ENCODE peak calls at places on chromosomes 16 and 17, in five cellular contexts. R is A549, I is H1, S is IMR-90, W is K562. Z is an unnamed sample.

GRCh38 chr17:33981713-33982601 is 273.1 kb upstream of the CCL2 start:
- DNase-seq in I (no peak), R (no peak), S (no peak), W (no peak), Z (no peak)

GRCh38 chr17:81200695-81201580 is 21.8 kb downstream of the CEP131 start:
- DNase-seq in S (peak; percentile 72), W (peak; percentile 82), R (peak; percentile 81), I (no peak), Z (peak; percentile 62)

GRCh38 chr17:50584116-50584515 is 23.6 kb downstream of the CACNA1G start:
- DNase-seq in I (no peak), R (no peak), S (no peak), W (no peak), Z (no peak)

GRCh38 chr16:81940781-81941560 is 70.3 kb downstream of the SDR42E1 start:
- DNase-seq in S (peak; percentile 64), R (peak; percentile 73), I (no peak), W (peak; percentile 43), Z (peak; percentile 47)

GRCh38 chr16:47750371-47750770 is 289.2 kb downstream of the PHKB start:
- DNase-seq in I (no peak), R (no peak), S (no peak), W (no peak), Z (no peak)

GRCh38 chr16:57540387-57540786 is 2.1 kb upstream of the ADGRG5 start:
- DNase-seq in W (no peak), R (no peak), S (no peak), I (no peak), Z (no peak)

GRCh38 chr17:62963296-62963695 is 2.7 kb upstream of the TANC2 start:
- DNase-seq in I (no peak), R (peak; percentile 71), S (peak; percentile 90), W (peak; percentile 22), Z (no peak)

GRCh38 chr17:11404431-11404830 is 163.4 kb downstream of the SHISA6 start:
- DNase-seq in W (no peak), I (no peak), S (no peak), R (no peak), Z (no peak)

GRCh38 chr17:33328129-33328528 is 35.0 kb upstream of the ASIC2 start:
- DNase-seq in R (no peak), W (no peak), I (peak; percentile 10), S (peak; percentile 4), Z (no peak)

GRCh38 chr16:31196324-31197088 is 6.1 kb downstream of the PYCARD start:
- DNase-seq in W (no peak), S (no peak), R (no peak), I (no peak), Z (no peak)

GRCh38 chr16:81429045-81429521 is 15.5 kb upstream of the CMIP start:
- DNase-seq in W (peak; percentile 66), R (peak; percentile 72), I (no peak), S (peak; percentile 47), Z (peak; percentile 76)

GRCh38 chr16:57503366-57503765 is 17.1 kb upstream of the DOK4 start:
- DNase-seq in R (no peak), S (no peak), W (no peak), I (no peak), Z (no peak)

GRCh38 chr17:6110088-6110487 is 39.9 kb downstream of the WSCD1 start:
- DNase-seq in R (no peak), I (no peak), W (no peak), S (no peak), Z (no peak)

GRCh38 chr17:55273579-55274370 is 9.0 kb downstream of the HLF start:
- DNase-seq in I (no peak), S (no peak), R (peak; percentile 13), W (no peak), Z (no peak)

GRCh38 chr16:19396555-19397011 is 21.1 kb upstream of the TMC5 start:
- DNase-seq in W (no peak), I (no peak), S (no peak), R (peak; percentile 85), Z (no peak)

GRCh38 chr16:14309001-14309886 is 238.1 kb downstream of the MRTFB start:
- DNase-seq in S (peak; percentile 39), I (no peak), R (no peak), W (no peak), Z (no peak)

GRCh38 chr16:49471038-49471727 is 97.6 kb downstream of the C16orf78 start:
- DNase-seq in W (no peak), S (no peak), R (no peak), I (no peak), Z (no peak)

GRCh38 chr16:3454631-3455147 is 11.2 kb downstream of the NAA60 start:
- DNase-seq in R (no peak), S (no peak), W (no peak), I (no peak), Z (peak; percentile 54)

GRCh38 chr16:9139965-9140364 is 48.5 kb downstream of the HAPSTR1 start:
- DNase-seq in S (peak; percentile 35), W (peak; percentile 59), I (no peak), R (peak; percentile 70), Z (peak; percentile 64)

GRCh38 chr17:76481091-76481655 is 13.8 kb downstream of the AANAT start:
- DNase-seq in W (no peak), S (no peak), R (no peak), I (no peak), Z (no peak)

GRCh38 chr17:226108-226772 is 44.8 kb upstream of the DOC2B start:
- DNase-seq in I (no peak), S (no peak), W (no peak), R (no peak), Z (no peak)

GRCh38 chr16:73000020-73000906 is 47.7 kb downstream of the ZFHX3 start:
- DNase-seq in R (no peak), S (no peak), W (no peak), I (no peak), Z (peak; percentile 91)

GRCh38 chr16:80250376-80250775 is 290.4 kb upstream of the DYNLRB2 start:
- DNase-seq in S (no peak), R (peak; percentile 41), W (no peak), I (no peak), Z (no peak)

GRCh38 chr17:50169121-50169764 is 3.4 kb downstream of the SGCA start:
- DNase-seq in W (peak; percentile 71), I (no peak), R (peak; percentile 85), S (peak; percentile 74), Z (peak; percentile 69)

GRCh38 chr16:55622930-55623561 is 32.7 kb upstream of the SLC6A2 start:
- DNase-seq in R (peak; percentile 39), W (peak; percentile 70), I (peak; percentile 41), S (no peak), Z (peak; percentile 100)

GRCh38 chr17:41442772-41443171 is 2.0 kb upstream of the KRT38 start:
- DNase-seq in I (no peak), R (no peak), S (peak; percentile 57), W (no peak), Z (no peak)

GRCh38 chr17:75679706-75680201 is 12.6 kb downstream of the SAP30BP start:
- DNase-seq in I (no peak), S (no peak), R (peak; percentile 89), W (no peak), Z (no peak)

GRCh38 chr16:11630230-11631056 is 37.8 kb upstream of the SNN start:
- DNase-seq in R (no peak), W (no peak), I (no peak), S (no peak), Z (peak; percentile 78)

GRCh38 chr17:50853015-50853615 is 13.0 kb downstream of the TOB1 start:
- DNase-seq in S (no peak), I (no peak), W (no peak), R (no peak), Z (peak; percentile 74)

GRCh38 chr17:36616391-36617029 is 15.1 kb downstream of the MRM1 start:
- DNase-seq in W (no peak), S (no peak), I (no peak), R (no peak), Z (no peak)

GRCh38 chr16:17334096-17334495 is 136.7 kb downstream of the XYLT1 start:
- DNase-seq in S (peak; percentile 96), R (no peak), W (no peak), I (no peak), Z (no peak)

GRCh38 chr16:6335072-6335471 is 997.6 kb upstream of the RBFOX1 start:
- DNase-seq in R (peak; percentile 43), W (peak; percentile 49), I (no peak), S (no peak), Z (no peak)

GRCh38 chr17:77645441-77646430 is 312.8 kb upstream of the TNRC6C start:
- DNase-seq in I (no peak), R (no peak), S (no peak), W (no peak), Z (no peak)

GRCh38 chr17:77374170-77374936 is 233.6 kb downstream of the SEC14L1 start:
- DNase-seq in I (peak; percentile 59), S (peak; percentile 86), R (no peak), W (peak; percentile 82), Z (peak; percentile 95)

GRCh38 chr17:57422574-57423164 is 166.3 kb downstream of the MSI2 start:
- DNase-seq in S (peak; percentile 57), I (no peak), W (no peak), R (peak; percentile 31), Z (no peak)

GRCh38 chr16:58515871-58516767 is 802 bp downstream of the SETD6 start:
- DNase-seq in S (no peak), W (peak; percentile 49), I (no peak), R (no peak), Z (peak; percentile 24)

GRCh38 chr17:29155966-29156338 is 24.2 kb downstream of the MYO18A start:
- DNase-seq in I (no peak), W (no peak), R (no peak), S (peak; percentile 68), Z (no peak)
- TF ChIP-seq MAFK in I (no peak), W (no peak), R (no peak), S (no peak), Z (no peak)

DNA sequence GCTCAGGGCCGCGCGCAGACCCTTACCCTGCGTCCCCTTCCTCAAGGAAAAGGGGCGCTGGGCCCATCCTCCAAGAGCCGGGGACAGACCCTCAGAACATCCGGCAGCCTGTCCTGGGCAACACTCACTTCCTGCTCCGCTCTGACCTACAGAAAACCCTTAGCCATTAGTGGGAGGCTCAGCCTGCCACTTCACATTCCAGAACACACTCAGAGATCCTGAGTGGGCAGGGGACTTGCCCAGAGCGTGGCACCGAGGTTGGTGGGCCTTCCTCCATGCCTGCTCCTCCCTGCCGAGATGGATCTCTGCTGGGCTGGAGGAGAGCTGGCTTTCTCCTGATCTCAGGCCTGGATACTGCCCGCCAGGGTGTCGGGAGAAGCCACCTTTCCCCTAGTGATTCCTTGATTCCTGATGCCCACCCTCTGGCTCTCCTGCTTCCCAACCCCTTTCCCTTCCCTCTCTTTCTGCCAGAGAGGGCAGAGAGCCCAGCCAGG is 1.5 kb downstream of the SCARF1 start:
- DNase-seq in S (no peak), W (no peak), R (no peak), I (no peak), Z (no peak)
- TF ChIP-seq MAFK in S (no peak), W (no peak), R (no peak), I (no peak), Z (no peak)

DNA sequence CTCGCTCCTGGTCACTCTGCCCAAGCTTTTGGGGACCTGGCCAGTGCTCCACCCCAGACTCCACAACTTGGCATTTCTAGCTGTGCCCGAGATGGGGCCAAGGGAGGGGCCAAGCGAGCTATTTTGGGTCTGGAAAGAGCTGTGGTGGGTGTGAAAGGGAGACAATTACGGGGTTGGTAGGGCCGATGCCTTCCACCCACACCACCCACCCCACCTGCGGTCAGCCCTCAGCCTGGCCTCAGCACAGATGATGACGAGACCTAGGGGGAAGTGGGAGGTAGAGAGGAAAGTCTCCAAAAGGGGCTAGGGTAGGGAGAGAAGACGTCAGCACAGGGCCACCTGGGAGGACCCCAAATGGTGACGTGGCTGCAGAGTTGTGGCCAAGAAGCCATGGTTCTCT is 83.2 kb downstream of the SDK2 start:
- DNase-seq in S (no peak), R (no peak), W (no peak), I (no peak), Z (no peak)
- TF ChIP-seq MAFK in S (no peak), R (no peak), W (no peak), I (no peak), Z (no peak)

GRCh38 chr17:3667366-3668278 is 756 bp downstream of the TAX1BP3 start:
- DNase-seq in S (peak; percentile 91), I (no peak), W (peak; percentile 88), R (peak; percentile 90), Z (peak; percentile 81)
- TF ChIP-seq MAFK in S (no peak), I (no peak), W (no peak), R (no peak), Z (no peak)

Z was measured in HepG2.